ENCODE peak calls at places on chromosomes 4 and X, in four cellular contexts. A is stimulated activated CD4-positive, alpha-beta T cell treated with anti-CD3 and anti-CD28 coated beads, Interleukin-15, amount 100 ng/mL, for 1 hour; M is aorta; I is left cardiac atrium. T is an unnamed sample.
A peak's percentile ranks its signal among the peaks of the same experiment; 100 is the strongest.

GRCh38 chrX:41167888-41168287 is 82.6 kb downstream of the USP9X start:
- DNase-seq in A (no peak), M (no peak), I (no peak), T (no peak)

GRCh38 chr4:100936676-100937390 is 410.5 kb downstream of the PPP3CA start:
- DNase-seq in A (no peak), M (no peak), I (no peak), T (no peak)

GRCh38 chrX:118884552-118885138 is 61.0 kb downstream of the ZCCHC12 start:
- DNase-seq in A (no peak), M (no peak), I (no peak), T (no peak)

GRCh38 chr4:54658321-54659093 is 750 bp downstream of the KIT start:
- DNase-seq in A (no peak), M (peak; percentile 64), I (peak; percentile 54), T (peak; percentile 68)

GRCh38 chr4:77881460-77882295 is 19.0 kb downstream of the MRPL1 start:
- DNase-seq in A (no peak), M (no peak), I (no peak), T (no peak)

GRCh38 chr4:79597266-79597665 is 189.2 kb upstream of the GK2 start:
- DNase-seq in A (no peak), M (no peak), I (no peak), T (no peak)

GRCh38 chr4:16337936-16338335 is 111.7 kb upstream of the TAPT1 start:
- DNase-seq in A (no peak), M (no peak), I (no peak), T (no peak)

GRCh38 chr4:163484906-163485305 is 9.6 kb upstream of the TMA16 start:
- DNase-seq in A (no peak), M (no peak), I (peak; percentile 40), T (peak; percentile 57)

GRCh38 chrX:135652602-135653001 is 60.8 kb upstream of the CT45A1 start:
- DNase-seq in A (no peak), M (no peak), I (no peak), T (no peak)

GRCh38 chrX:153927936-153928760 is 2.1 kb upstream of the ARHGAP4 start:
- DNase-seq in A (peak; percentile 84), M (peak; percentile 99), I (peak; percentile 97), T (peak; percentile 85)

GRCh38 chr4:21102667-21103066 is 402.4 kb downstream of the PACRGL start:
- DNase-seq in A (no peak), M (no peak), I (no peak), T (no peak)

GRCh38 chr4:90318208-90318607 is 191.0 kb downstream of the CCSER1 start:
- DNase-seq in A (no peak), M (no peak), I (no peak), T (no peak)

GRCh38 chr4:110970642-110971041 is 347.8 kb upstream of the PITX2 start:
- DNase-seq in A (no peak), M (peak; percentile 40), I (no peak), T (no peak)

T was measured in mesothelial cell of epicardium.